ENCODE peak calls at places on chromosomes 12 and 14, in eight cellular contexts. F, X, M, U, S, C, H and I are unnamed samples.

GRCh38 chr12:65881348-65881961 is 57.2 kb downstream of the HMGA2 start:
- DNase-seq in S (no peak), F (no peak), M (peak), X (no peak), C (no peak), U (no peak), H (no peak), I (no peak)

GRCh38 chr14:29926701-29927595 is 699 bp downstream of the PRKD1 start:
- DNase-seq in H (peak), F (no peak), X (peak), C (peak), S (no peak), M (no peak), U (peak), I (no peak)

GRCh38 chr12:39816671-39817185 is 197.1 kb upstream of the ABCD2 start:
- DNase-seq in C (no peak), S (no peak), U (no peak), M (no peak), F (no peak), H (no peak), X (no peak), I (no peak)

GRCh38 chr12:67921286-67921685 is 68.0 kb upstream of the IFNG-AS1 start:
- DNase-seq in S (no peak), F (no peak), U (no peak), M (no peak), X (no peak), H (no peak), C (no peak), I (no peak)

GRCh38 chr14:89618309-89618708 is 201.3 kb upstream of the FOXN3 start:
- DNase-seq in C (no peak), H (peak), M (no peak), S (peak), X (no peak), U (no peak), F (no peak), I (no peak)

GRCh38 chr12:104578453-104578852 is 121.7 kb downstream of the CHST11 start:
- DNase-seq in X (no peak), F (peak), C (no peak), S (no peak), M (no peak), U (no peak), H (no peak), I (no peak)

GRCh38 chr14:22433059-22433458 is 156.0 kb downstream of the DAD1 start:
- DNase-seq in H (no peak), M (no peak), F (no peak), U (no peak), X (no peak), S (peak), C (no peak), I (no peak)

GRCh38 chr12:74021937-74022336 is 515.7 kb upstream of the ATXN7L3B start:
- DNase-seq in M (no peak), F (no peak), C (no peak), X (no peak), H (peak), U (peak), S (peak), I (no peak)

GRCh38 chr14:106665814-106666213 is 1139.4 kb downstream of the TMEM121 start:
- DNase-seq in F (no peak), C (no peak), S (no peak), M (no peak), X (no peak), H (no peak), U (no peak), I (no peak)

GRCh38 chr14:75960219-75960618 is 21.6 kb downstream of the TGFB3 start:
- DNase-seq in X (no peak), U (no peak), H (no peak), F (no peak), C (peak), S (peak), M (no peak), I (no peak)

GRCh38 chr12:88308825-88309224 is 166.7 kb downstream of the TMTC3 start:
- DNase-seq in X (no peak), H (no peak), F (peak), S (no peak), C (no peak), M (no peak), U (no peak), I (no peak)

GRCh38 chr14:94933411-94933964 is 163.6 kb upstream of the GSC start:
- DNase-seq in H (no peak), S (no peak), F (peak), U (no peak), C (no peak), M (no peak), X (no peak), I (no peak)

GRCh38 chr12:19972325-19973288 is 395.7 kb upstream of the PDE3A start:
- DNase-seq in F (no peak), U (no peak), S (peak), H (no peak), M (no peak), C (no peak), X (no peak), I (no peak)

GRCh38 chr12:33322519-33322918 is 117.1 kb downstream of the SYT10 start:
- DNase-seq in C (no peak), H (no peak), M (no peak), F (no peak), X (no peak), U (no peak), S (no peak), I (no peak)

GRCh38 chr14:77582511-77582910 is 33.9 kb downstream of the SPTLC2 start:
- DNase-seq in S (no peak), C (no peak), F (no peak), U (no peak), X (no peak), M (no peak), H (no peak), I (no peak)

GRCh38 chr14:72559227-72559626 is 334.7 kb downstream of the DPF3 start:
- DNase-seq in X (no peak), F (no peak), C (no peak), S (no peak), H (no peak), M (no peak), U (no peak), I (no peak)

GRCh38 chr12:90153827-90154226 is 445.2 kb upstream of the ATP2B1 start:
- DNase-seq in H (no peak), F (no peak), X (no peak), C (no peak), M (no peak), S (peak), U (no peak), I (no peak)

GRCh38 chr12:15752780-15753179 is 36.4 kb downstream of the EPS8 start:
- DNase-seq in M (no peak), S (no peak), X (no peak), U (no peak), F (peak), H (no peak), C (no peak), I (no peak)

GRCh38 chr14:58783801-58784511 is 146.2 kb downstream of the DACT1 start:
- DNase-seq in H (no peak), S (no peak), X (no peak), M (no peak), C (no peak), F (no peak), U (no peak), I (no peak)

GRCh38 chr12:110197003-110197402 is 72.8 kb downstream of the IFT81 start:
- DNase-seq in F (no peak), X (no peak), H (no peak), S (no peak), U (no peak), C (no peak), M (no peak), I (no peak)

GRCh38 chr12:49537709-49538601 is 875 bp upstream of the KCNH3 start:
- DNase-seq in S (no peak), U (peak), M (no peak), F (no peak), X (peak), H (no peak), C (no peak), I (no peak)

GRCh38 chr14:74574706-74575105 is 37.3 kb downstream of the LTBP2 start:
- DNase-seq in X (no peak), C (no peak), U (no peak), S (no peak), H (no peak), F (no peak), M (no peak), I (no peak)

GRCh38 chr12:11765817-11766794 is 116.6 kb downstream of the ETV6 start:
- DNase-seq in H (no peak), X (no peak), F (no peak), C (peak), U (no peak), M (no peak), S (peak), I (no peak)

GRCh38 chr14:35333797-35334743 is 41.9 kb downstream of the PSMA6 start:
- DNase-seq in U (no peak), F (no peak), C (no peak), H (peak), M (no peak), S (no peak), X (no peak), I (no peak)

GRCh38 chr14:35335388-35336092 is 43.4 kb downstream of the PSMA6 start:
- DNase-seq in U (no peak), H (peak), S (no peak), M (no peak), C (no peak), X (peak), F (no peak), I (no peak)

GRCh38 chr14:35337074-35337556 is 44.9 kb downstream of the PSMA6 start:
- DNase-seq in F (no peak), C (no peak), X (no peak), U (no peak), H (peak), M (no peak), S (no peak), I (no peak)

GRCh38 chr14:35337557-35338255 is 45.5 kb downstream of the PSMA6 start:
- DNase-seq in H (no peak), S (no peak), X (peak), U (no peak), F (no peak), C (no peak), M (no peak), I (no peak)

GRCh38 chr14:35336171-35337073 is 44.2 kb downstream of the PSMA6 start:
- DNase-seq in C (no peak), X (peak), S (no peak), H (peak), M (peak), F (no peak), U (no peak), I (no peak)
- TF ChIP-seq CTCF in C (no peak), X (no peak), S (no peak), H (peak), M (peak), F (no peak), U (no peak), I (no peak)

GRCh38 chr14:97283450-97284230 is 486.5 kb downstream of the VRK1 start:
- DNase-seq in M (no peak), F (no peak), X (no peak), S (no peak), H (no peak), C (no peak), U (no peak), I (no peak)

GRCh38 chr14:97290977-97291376 is 493.8 kb downstream of the VRK1 start:
- DNase-seq in X (no peak), U (no peak), C (no peak), M (no peak), S (no peak), F (no peak), H (no peak), I (no peak)

GRCh38 chr14:97282644-97283403 is 485.6 kb downstream of the VRK1 start:
- DNase-seq in H (no peak), C (no peak), M (no peak), S (peak), F (no peak), U (no peak), X (no peak), I (no peak)

GRCh38 chr14:97290065-97290464 is 492.9 kb downstream of the VRK1 start:
- DNase-seq in C (no peak), H (no peak), X (no peak), M (no peak), U (no peak), S (no peak), F (no peak), I (no peak)

GRCh38 chr14:97287956-97288355 is 490.8 kb downstream of the VRK1 start:
- DNase-seq in X (no peak), F (no peak), U (no peak), S (no peak), H (no peak), M (no peak), C (no peak), I (no peak)
- TF ChIP-seq CTCF in X (no peak), F (no peak), U (no peak), S (no peak), H (no peak), M (no peak), C (no peak), I (no peak)

DNA sequence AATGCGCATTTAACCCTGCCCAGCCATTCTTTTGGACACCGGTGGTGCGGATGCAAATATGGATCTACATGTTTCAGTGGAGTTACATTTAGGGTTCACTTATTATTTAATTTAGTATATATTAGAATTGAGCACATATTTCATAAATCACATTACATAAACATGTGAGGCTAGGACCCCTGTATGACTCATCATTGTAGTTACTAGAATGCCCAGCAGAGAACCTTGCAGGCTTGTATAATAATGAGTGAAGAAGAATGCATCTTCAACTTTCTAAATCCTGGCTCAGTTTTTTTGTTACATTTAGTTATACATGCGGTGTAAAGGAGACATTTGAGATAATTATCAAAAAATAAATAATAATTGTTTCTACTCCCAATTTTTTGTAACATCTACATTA is 369.0 kb downstream of the ATP23 start:
- DNase-seq in U (no peak), X (no peak), M (no peak), S (no peak), C (no peak), H (no peak), F (no peak), I (no peak)
- TF ChIP-seq CTCF in U (no peak), X (no peak), M (no peak), S (no peak), C (no peak), H (no peak), F (no peak), I (peak)

GRCh38 chr14:53401646-53402045 is 248.5 kb upstream of the DDHD1 start:
- DNase-seq in S (no peak), X (no peak), C (no peak), U (no peak), F (no peak), M (no peak), H (no peak), I (no peak)

GRCh38 chr14:53399057-53399456 is 245.9 kb upstream of the DDHD1 start:
- DNase-seq in F (no peak), X (no peak), M (no peak), S (peak), C (no peak), U (no peak), H (no peak), I (no peak)
- TF ChIP-seq CTCF in F (peak), X (no peak), M (no peak), S (peak), C (no peak), U (peak), H (no peak), I (peak)

GRCh38 chr12:57476162-57476992 is 3.3 kb downstream of the ARHGAP9 start:
- DNase-seq in H (no peak), C (peak), S (peak), X (peak), M (no peak), U (no peak), F (no peak), I (peak)
- TF ChIP-seq CTCF in H (no peak), C (peak), S (peak), X (peak), M (no peak), U (peak), F (no peak), I (no peak)

DNA sequence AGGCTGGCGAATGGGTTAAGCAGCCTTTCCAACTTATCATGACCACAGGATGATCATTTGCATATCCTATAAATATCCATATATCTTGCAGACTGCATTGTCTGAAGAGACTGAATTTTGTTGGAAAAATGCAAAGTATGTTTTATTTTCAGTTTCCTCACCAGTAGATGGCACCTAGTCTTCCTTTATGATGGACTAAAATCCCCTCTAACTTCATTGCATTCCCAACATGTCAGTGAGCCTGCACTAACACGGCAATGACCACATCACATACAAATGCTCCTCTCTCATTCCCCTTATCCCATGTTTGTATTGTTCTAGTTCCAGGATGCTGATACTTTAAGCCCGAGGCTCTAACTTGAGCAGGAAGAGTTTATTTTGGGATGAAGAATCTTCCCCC is 24.7 kb upstream of the MYBPC1 start:
- DNase-seq in U (no peak), X (no peak), S (peak), H (peak), M (no peak), C (no peak), F (peak), I (no peak)
- TF ChIP-seq CTCF in U (no peak), X (peak), S (no peak), H (peak), M (no peak), C (peak), F (peak), I (peak)

GRCh38 chr14:66508846-66509621 is 1.1 kb downstream of the GPHN start:
- DNase-seq in H (no peak), M (peak), C (peak), X (peak), S (peak), U (peak), F (no peak), I (peak)

GRCh38 chr14:66507181-66507721 is 696 bp upstream of the GPHN start:
- DNase-seq in M (no peak), F (no peak), S (no peak), C (peak), X (no peak), H (no peak), U (no peak), I (no peak)

GRCh38 chr14:66508547-66508845 is 549 bp downstream of the GPHN start:
- DNase-seq in M (no peak), S (no peak), C (no peak), H (no peak), F (no peak), U (no peak), X (no peak), I (no peak)

GRCh38 chr14:66509874-66510273 is 1.9 kb downstream of the GPHN start:
- DNase-seq in F (no peak), M (no peak), U (no peak), X (no peak), H (no peak), C (no peak), S (no peak), I (no peak)

DNA sequence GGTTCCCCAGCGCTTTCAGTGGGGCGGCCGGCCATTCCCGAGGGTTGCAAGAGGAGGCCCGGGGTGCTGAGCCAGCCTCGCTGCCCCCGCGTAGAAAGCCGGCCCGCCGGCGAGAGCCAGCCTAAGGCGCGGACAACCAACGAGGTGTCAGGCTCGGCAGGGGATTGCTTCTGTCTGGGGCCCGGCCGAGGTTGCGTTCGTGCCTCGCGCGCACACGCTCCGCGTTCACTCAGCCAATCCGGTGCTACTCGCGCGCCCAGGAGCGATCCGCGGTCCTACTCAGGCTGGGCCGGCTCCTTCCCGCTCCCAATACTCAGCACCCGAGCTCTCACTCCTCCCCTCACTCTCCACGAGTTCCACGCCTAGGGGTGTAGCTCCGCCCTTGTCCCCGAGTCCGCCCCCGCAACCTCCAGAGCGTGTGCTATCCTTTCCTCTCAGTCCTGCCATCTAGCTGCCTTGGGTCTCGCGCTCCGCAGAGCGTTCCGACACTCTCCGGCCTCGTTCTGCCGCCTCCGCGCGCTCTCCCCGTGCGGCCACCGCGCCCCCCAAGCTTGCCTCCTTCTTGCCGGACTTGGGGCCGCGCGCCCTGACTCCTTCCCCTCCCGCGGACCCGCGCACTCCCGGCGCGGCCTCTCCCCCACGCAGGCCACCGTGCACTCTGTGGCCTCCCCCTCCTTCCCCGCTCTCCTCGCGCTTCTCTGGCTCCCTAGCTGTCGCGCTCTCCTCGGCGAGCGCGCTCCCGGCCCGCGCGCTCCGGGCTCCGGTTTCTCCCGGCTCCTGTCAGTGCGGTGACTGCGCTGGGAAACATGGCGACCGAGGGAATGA is at the start of gene GPHN:
- DNase-seq in X (peak), M (peak), S (peak), C (peak), U (peak), F (peak), H (peak), I (peak)
- TF ChIP-seq CTCF in X (peak), M (no peak), S (peak), C (peak), U (no peak), F (peak), H (peak), I (peak)

GRCh38 chr14:71056168-71056567 is 148.9 kb downstream of the PCNX1 start:
- DNase-seq in X (no peak), C (no peak), F (no peak), H (no peak), U (no peak), S (no peak), M (no peak), I (no peak)

GRCh38 chr14:71048393-71048792 is 141.1 kb downstream of the PCNX1 start:
- DNase-seq in H (no peak), U (no peak), X (no peak), F (no peak), C (no peak), M (no peak), S (no peak), I (no peak)

GRCh38 chr14:71054706-71055105 is 147.4 kb downstream of the PCNX1 start:
- DNase-seq in U (no peak), X (no peak), M (no peak), H (no peak), S (no peak), F (no peak), C (no peak), I (no peak)

GRCh38 chr14:71049435-71050147 is 142.3 kb downstream of the PCNX1 start:
- DNase-seq in M (no peak), X (no peak), F (no peak), S (no peak), C (no peak), U (no peak), H (no peak), I (no peak)

GRCh38 chr14:71050227-71050823 is 143.1 kb downstream of the PCNX1 start:
- DNase-seq in S (no peak), X (no peak), U (no peak), C (no peak), M (no peak), F (no peak), H (no peak), I (no peak)
- TF ChIP-seq CTCF in S (peak), X (peak), U (peak), C (peak), M (no peak), F (peak), H (no peak), I (peak)